ENCODE peak calls at places on chromosomes 5 and 9, in eight cellular contexts. One of them, this sample, is unnamed.

GRCh38 chr5:169097374-169097831 is 203.5 kb downstream of the SLIT3 start:
- DNase-seq in HCT116: no peak
- DNase-seq in CD4-positive, alpha-beta T cell: no peak
- DNase-seq in right lobe of liver: no peak
- DNase-seq in fibroblast of lung: no peak
- DNase-seq in lung: no peak
- DNase-seq in A549: no peak
- DNase-seq in small intestine: no peak
- DNase-seq in this sample: no peak

GRCh38 chr9:137053944-137054931 is at the start of gene ENTPD2:
- DNase-seq in fibroblast of lung: no peak
- DNase-seq in CD4-positive, alpha-beta T cell: no peak
- DNase-seq in A549: no peak
- DNase-seq in lung: no peak
- DNase-seq in small intestine: peak; percentile 88
- DNase-seq in right lobe of liver: peak; percentile 83
- DNase-seq in HCT116: no peak
- DNase-seq in this sample: peak; percentile 89

GRCh38 chr5:91875133-91875779 is 492.1 kb upstream of the ARRDC3 start:
- DNase-seq in small intestine: no peak
- DNase-seq in fibroblast of lung: peak; percentile 72
- DNase-seq in CD4-positive, alpha-beta T cell: no peak
- DNase-seq in right lobe of liver: no peak
- DNase-seq in A549: peak; percentile 48
- DNase-seq in lung: no peak
- DNase-seq in HCT116: no peak
- DNase-seq in this sample: no peak

GRCh38 chr5:58354827-58355226 is 105.1 kb downstream of the PLK2 start:
- DNase-seq in A549: no peak
- DNase-seq in lung: no peak
- DNase-seq in HCT116: no peak
- DNase-seq in fibroblast of lung: no peak
- DNase-seq in CD4-positive, alpha-beta T cell: no peak
- DNase-seq in right lobe of liver: no peak
- DNase-seq in small intestine: no peak
- DNase-seq in this sample: no peak

GRCh38 chr5:104344809-104345512 is 782.4 kb upstream of the NUDT12 start:
- DNase-seq in HCT116: peak; percentile 13
- DNase-seq in right lobe of liver: no peak
- DNase-seq in small intestine: no peak
- DNase-seq in lung: no peak
- DNase-seq in CD4-positive, alpha-beta T cell: no peak
- DNase-seq in fibroblast of lung: peak; percentile 41
- DNase-seq in A549: peak; percentile 15
- DNase-seq in this sample: no peak

GRCh38 chr9:134565316-134565915 is 76.2 kb upstream of the COL5A1 start:
- DNase-seq in fibroblast of lung: no peak
- DNase-seq in HCT116: no peak
- DNase-seq in CD4-positive, alpha-beta T cell: no peak
- DNase-seq in lung: no peak
- DNase-seq in small intestine: no peak
- DNase-seq in A549: no peak
- DNase-seq in right lobe of liver: peak; percentile 19
- DNase-seq in this sample: no peak

GRCh38 chr5:172688735-172689572 is 47.9 kb downstream of the NEURL1B start:
- DNase-seq in HCT116: no peak
- DNase-seq in small intestine: no peak
- DNase-seq in lung: no peak
- DNase-seq in right lobe of liver: no peak
- DNase-seq in A549: no peak
- DNase-seq in CD4-positive, alpha-beta T cell: peak; percentile 15
- DNase-seq in fibroblast of lung: no peak
- DNase-seq in this sample: peak; percentile 67

GRCh38 chr5:19235101-19235584 is 752.9 kb downstream of the CDH18 start:
- DNase-seq in A549: no peak
- DNase-seq in CD4-positive, alpha-beta T cell: no peak
- DNase-seq in small intestine: no peak
- DNase-seq in fibroblast of lung: no peak
- DNase-seq in right lobe of liver: no peak
- DNase-seq in lung: no peak
- DNase-seq in HCT116: no peak
- DNase-seq in this sample: no peak

GRCh38 chr5:22063717-22064116 is 789.4 kb downstream of the CDH12 start:
- DNase-seq in A549: no peak
- DNase-seq in HCT116: no peak
- DNase-seq in fibroblast of lung: no peak
- DNase-seq in small intestine: no peak
- DNase-seq in lung: no peak
- DNase-seq in CD4-positive, alpha-beta T cell: no peak
- DNase-seq in right lobe of liver: no peak
- DNase-seq in this sample: no peak

GRCh38 chr5:171849585-171850353 is 64.2 kb downstream of the SMIM23 start:
- DNase-seq in right lobe of liver: no peak
- DNase-seq in A549: no peak
- DNase-seq in HCT116: no peak
- DNase-seq in lung: no peak
- DNase-seq in fibroblast of lung: no peak
- DNase-seq in small intestine: no peak
- DNase-seq in CD4-positive, alpha-beta T cell: no peak
- DNase-seq in this sample: no peak

GRCh38 chr5:61653802-61654580 is 321.9 kb downstream of the ZSWIM6 start:
- DNase-seq in HCT116: no peak
- DNase-seq in fibroblast of lung: no peak
- DNase-seq in small intestine: no peak
- DNase-seq in lung: no peak
- DNase-seq in right lobe of liver: no peak
- DNase-seq in CD4-positive, alpha-beta T cell: no peak
- DNase-seq in A549: no peak
- DNase-seq in this sample: no peak

GRCh38 chr9:78788101-78788500 is 491.2 kb downstream of the PSAT1 start:
- DNase-seq in CD4-positive, alpha-beta T cell: no peak
- DNase-seq in small intestine: no peak
- DNase-seq in HCT116: no peak
- DNase-seq in A549: no peak
- DNase-seq in fibroblast of lung: peak; percentile 23
- DNase-seq in right lobe of liver: no peak
- DNase-seq in lung: no peak
- DNase-seq in this sample: no peak

GRCh38 chr9:126204708-126205225 is 121.9 kb upstream of the MVB12B start:
- DNase-seq in fibroblast of lung: no peak
- DNase-seq in HCT116: no peak
- DNase-seq in CD4-positive, alpha-beta T cell: no peak
- DNase-seq in A549: no peak
- DNase-seq in small intestine: no peak
- DNase-seq in lung: no peak
- DNase-seq in right lobe of liver: no peak
- DNase-seq in this sample: no peak

GRCh38 chr5:25094219-25094618 is 449.4 kb upstream of the CDH10 start:
- DNase-seq in CD4-positive, alpha-beta T cell: no peak
- DNase-seq in A549: no peak
- DNase-seq in small intestine: no peak
- DNase-seq in HCT116: no peak
- DNase-seq in lung: no peak
- DNase-seq in fibroblast of lung: no peak
- DNase-seq in right lobe of liver: no peak
- DNase-seq in this sample: no peak

GRCh38 chr9:130101963-130102362 is 48.3 kb downstream of the GPR107 start:
- DNase-seq in HCT116: no peak
- DNase-seq in fibroblast of lung: no peak
- DNase-seq in small intestine: no peak
- DNase-seq in CD4-positive, alpha-beta T cell: no peak
- DNase-seq in lung: no peak
- DNase-seq in A549: no peak
- DNase-seq in right lobe of liver: no peak
- DNase-seq in this sample: no peak

GRCh38 chr9:133359420-133360175 is 3.2 kb downstream of the SURF2 start:
- DNase-seq in HCT116: no peak
- DNase-seq in lung: no peak
- DNase-seq in fibroblast of lung: no peak
- DNase-seq in A549: no peak
- DNase-seq in small intestine: peak; percentile 37
- DNase-seq in CD4-positive, alpha-beta T cell: no peak
- DNase-seq in right lobe of liver: no peak
- DNase-seq in this sample: no peak

GRCh38 chr9:87395804-87396458 is 101.7 kb upstream of the DAPK1 start:
- DNase-seq in CD4-positive, alpha-beta T cell: no peak
- DNase-seq in A549: peak; percentile 87
- DNase-seq in lung: no peak
- DNase-seq in small intestine: peak; percentile 73
- DNase-seq in right lobe of liver: peak; percentile 64
- DNase-seq in HCT116: no peak
- DNase-seq in fibroblast of lung: peak; percentile 42
- DNase-seq in this sample: peak; percentile 73

GRCh38 chr5:61055434-61056006 is 106.7 kb downstream of the SMIM15 start:
- DNase-seq in A549: peak; percentile 62
- DNase-seq in right lobe of liver: no peak
- DNase-seq in lung: no peak
- DNase-seq in CD4-positive, alpha-beta T cell: no peak
- DNase-seq in HCT116: no peak
- DNase-seq in small intestine: peak; percentile 61
- DNase-seq in fibroblast of lung: peak; percentile 80
- DNase-seq in this sample: no peak

GRCh38 chr5:3104446-3105047 is 353.1 kb upstream of the IRX2 start:
- DNase-seq in A549: no peak
- DNase-seq in small intestine: no peak
- DNase-seq in HCT116: no peak
- DNase-seq in CD4-positive, alpha-beta T cell: no peak
- DNase-seq in lung: no peak
- DNase-seq in fibroblast of lung: no peak
- DNase-seq in right lobe of liver: no peak
- DNase-seq in this sample: no peak

GRCh38 chr5:3107118-3107517 is 355.6 kb upstream of the IRX2 start:
- DNase-seq in CD4-positive, alpha-beta T cell: no peak
- DNase-seq in fibroblast of lung: no peak
- DNase-seq in lung: no peak
- DNase-seq in HCT116: no peak
- DNase-seq in small intestine: no peak
- DNase-seq in A549: no peak
- DNase-seq in right lobe of liver: no peak
- DNase-seq in this sample: no peak

GRCh38 chr5:3105581-3105980 is 354.1 kb upstream of the IRX2 start:
- DNase-seq in small intestine: no peak
- DNase-seq in lung: no peak
- DNase-seq in right lobe of liver: no peak
- DNase-seq in fibroblast of lung: no peak
- DNase-seq in A549: no peak
- DNase-seq in HCT116: no peak
- DNase-seq in CD4-positive, alpha-beta T cell: no peak
- DNase-seq in this sample: no peak

GRCh38 chr5:3103241-3103855 is 351.9 kb upstream of the IRX2 start:
- DNase-seq in right lobe of liver: no peak
- DNase-seq in CD4-positive, alpha-beta T cell: no peak
- DNase-seq in lung: no peak
- DNase-seq in HCT116: no peak
- DNase-seq in fibroblast of lung: no peak
- DNase-seq in small intestine: no peak
- DNase-seq in A549: no peak
- DNase-seq in this sample: no peak

DNA sequence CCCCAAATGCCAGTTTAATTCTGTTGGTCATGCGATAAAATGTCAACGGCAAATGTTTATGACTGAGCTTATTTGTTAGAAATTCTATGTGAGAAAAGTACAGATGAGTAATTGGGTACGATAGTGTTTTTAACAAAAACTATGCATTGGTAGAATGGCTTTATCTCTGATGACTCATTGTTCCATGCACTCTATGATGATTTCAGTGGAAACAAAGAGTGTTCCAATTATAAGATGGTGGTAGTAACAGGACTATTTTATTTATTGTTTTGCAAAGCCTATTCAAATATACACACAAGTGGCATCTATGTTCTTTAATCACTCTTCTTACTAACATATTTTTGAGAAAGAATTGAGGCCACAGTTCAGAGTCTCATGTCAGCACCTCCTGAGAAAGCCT is 353.7 kb upstream of the IRX2 start:
- DNase-seq in right lobe of liver: no peak
- DNase-seq in CD4-positive, alpha-beta T cell: no peak
- DNase-seq in HCT116: no peak
- DNase-seq in small intestine: no peak
- DNase-seq in lung: no peak
- DNase-seq in A549: no peak
- DNase-seq in fibroblast of lung: no peak
- DNase-seq in this sample: no peak
- H3K9me3 ChIP-seq in right lobe of liver: no peaks in the 10 kb centered on the region
- H3K9me3 ChIP-seq in CD4-positive, alpha-beta T cell: no peaks in the 10 kb centered on the region
- H3K9me3 ChIP-seq in HCT116: peaks cover 14% of the 10 kb centered on the region
- H3K9me3 ChIP-seq in small intestine: no peaks in the 10 kb centered on the region
- H3K9me3 ChIP-seq in lung: no peaks in the 10 kb centered on the region
- H3K9me3 ChIP-seq in A549: no peaks in the 10 kb centered on the region
- H3K9me3 ChIP-seq in fibroblast of lung: no peaks in the 10 kb centered on the region
- H3K9me3 ChIP-seq in this sample: no peaks in the 10 kb centered on the region

DNA sequence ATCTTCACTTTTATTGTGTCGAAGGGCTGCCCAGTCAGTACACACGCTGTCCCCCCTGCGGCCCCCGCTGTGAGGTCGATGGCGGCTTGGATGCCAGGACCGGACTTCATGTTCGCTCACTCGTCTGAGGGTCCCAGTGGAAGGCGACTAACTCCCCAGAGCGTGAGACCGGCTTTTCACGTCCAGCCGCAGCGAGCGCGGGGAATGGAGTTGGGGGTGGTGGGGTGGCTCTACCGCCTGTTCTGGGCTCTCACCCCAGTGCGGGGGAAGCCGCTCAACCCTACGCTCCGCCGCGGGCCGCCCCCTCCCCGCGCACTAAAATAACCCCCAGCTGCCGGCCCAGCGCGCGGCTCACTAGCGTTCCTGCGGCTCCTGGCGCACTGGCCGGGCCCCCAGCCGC is at the start of gene SLC25A2:
- DNase-seq in right lobe of liver: no peak
- DNase-seq in CD4-positive, alpha-beta T cell: no peak
- DNase-seq in fibroblast of lung: no peak
- DNase-seq in HCT116: no peak
- DNase-seq in small intestine: no peak
- DNase-seq in A549: no peak
- DNase-seq in lung: no peak
- DNase-seq in this sample: no peak
- H3K9me3 ChIP-seq in right lobe of liver: peaks cover 2% of the 10 kb centered on the region
- H3K9me3 ChIP-seq in CD4-positive, alpha-beta T cell: peaks cover 83% of the 10 kb centered on the region
- H3K9me3 ChIP-seq in fibroblast of lung: no peaks in the 10 kb centered on the region
- H3K9me3 ChIP-seq in HCT116: no peaks in the 10 kb centered on the region
- H3K9me3 ChIP-seq in small intestine: peaks cover 10% of the 10 kb centered on the region
- H3K9me3 ChIP-seq in A549: peaks cover 64% of the 10 kb centered on the region
- H3K9me3 ChIP-seq in lung: peaks cover 10% of the 10 kb centered on the region
- H3K9me3 ChIP-seq in this sample: peaks cover 66% of the 10 kb centered on the region

GRCh38 chr5:82597437-82597836 is 319.3 kb upstream of the RPS23 start:
- DNase-seq in small intestine: no peak
- DNase-seq in lung: no peak
- DNase-seq in HCT116: peak; percentile 29
- DNase-seq in fibroblast of lung: no peak
- DNase-seq in CD4-positive, alpha-beta T cell: no peak
- DNase-seq in right lobe of liver: no peak
- DNase-seq in A549: peak; percentile 5
- DNase-seq in this sample: no peak
- H3K9me3 ChIP-seq in small intestine: no peaks in the 10 kb centered on the region
- H3K9me3 ChIP-seq in lung: no peaks in the 10 kb centered on the region
- H3K9me3 ChIP-seq in HCT116: no peaks in the 10 kb centered on the region
- H3K9me3 ChIP-seq in fibroblast of lung: no peaks in the 10 kb centered on the region
- H3K9me3 ChIP-seq in CD4-positive, alpha-beta T cell: no peaks in the 10 kb centered on the region
- H3K9me3 ChIP-seq in right lobe of liver: no peaks in the 10 kb centered on the region
- H3K9me3 ChIP-seq in A549: no peaks in the 10 kb centered on the region
- H3K9me3 ChIP-seq in this sample: no peaks in the 10 kb centered on the region

GRCh38 chr5:123943136-123943535 is 431.2 kb downstream of the CSNK1G3 start:
- DNase-seq in right lobe of liver: no peak
- DNase-seq in HCT116: no peak
- DNase-seq in lung: no peak
- DNase-seq in A549: no peak
- DNase-seq in small intestine: no peak
- DNase-seq in CD4-positive, alpha-beta T cell: no peak
- DNase-seq in fibroblast of lung: no peak
- DNase-seq in this sample: no peak
- H3K9me3 ChIP-seq in right lobe of liver: no peaks in the 10 kb centered on the region
- H3K9me3 ChIP-seq in HCT116: no peaks in the 10 kb centered on the region
- H3K9me3 ChIP-seq in lung: no peaks in the 10 kb centered on the region
- H3K9me3 ChIP-seq in A549: peaks cover 9% of the 10 kb centered on the region
- H3K9me3 ChIP-seq in small intestine: no peaks in the 10 kb centered on the region
- H3K9me3 ChIP-seq in CD4-positive, alpha-beta T cell: peaks cover 2% of the 10 kb centered on the region
- H3K9me3 ChIP-seq in fibroblast of lung: no peaks in the 10 kb centered on the region
- H3K9me3 ChIP-seq in this sample: no peaks in the 10 kb centered on the region